ENCODE peak calls at places on chromosomes 5 and 9, in ten cellular contexts. J is heart right ventricle, B is DND-41, Y is K562, X is epithelial cell of esophagus, K is pancreas, D is neural crest cell, P is GM10248, H is fibroblast of pulmonary artery, V is Panc1. U is an unnamed sample.

GRCh38 chr9:82882133-82882532 is 180.8 kb downstream of the RASEF start:
- DNase-seq in V (no peak), K (no peak), Y (no peak), X (peak; percentile 23), J (no peak), B (no peak), H (no peak), D (no peak), P (no peak), U (no peak)

GRCh38 chr9:116152941-116153764 is 438 bp upstream of the PAPPA start:
- DNase-seq in V (no peak), P (no peak), D (no peak), B (no peak), X (peak; percentile 41), Y (no peak), H (peak; percentile 94), K (no peak), J (no peak), U (no peak)

GRCh38 chr9:36762958-36763357 is 190.3 kb downstream of the MELK start:
- DNase-seq in P (no peak), D (no peak), J (no peak), X (no peak), H (no peak), Y (no peak), V (no peak), B (no peak), K (no peak), U (no peak)

GRCh38 chr9:136520053-136520540 is 25.8 kb downstream of the NOTCH1 start:
- DNase-seq in X (no peak), Y (no peak), H (no peak), D (no peak), J (no peak), P (no peak), V (no peak), B (no peak), K (no peak), U (no peak)

GRCh38 chr5:72630721-72631120 is 123.5 kb upstream of the ZNF366 start:
- DNase-seq in V (no peak), D (no peak), X (no peak), B (no peak), P (no peak), K (no peak), H (no peak), Y (no peak), J (no peak), U (no peak)

GRCh38 chr9:6072865-6073264 is 57.4 kb upstream of the RANBP6 start:
- DNase-seq in D (no peak), H (no peak), J (no peak), K (no peak), B (no peak), P (no peak), V (no peak), Y (no peak), X (no peak), U (no peak)

GRCh38 chr5:1542755-1543154 is 19.0 kb upstream of the LPCAT1 start:
- DNase-seq in X (peak; percentile 97), H (peak; percentile 97), V (peak; percentile 72), J (no peak), Y (no peak), K (peak; percentile 48), P (no peak), B (no peak), D (no peak), U (peak; percentile 38)

GRCh38 chr5:95946451-95946850 is 15.2 kb downstream of the ELL2 start:
- DNase-seq in J (no peak), X (no peak), H (no peak), Y (no peak), D (no peak), V (no peak), K (no peak), P (no peak), B (no peak), U (no peak)

GRCh38 chr5:67283275-67283987 is 86.8 kb upstream of the CD180 start:
- DNase-seq in P (no peak), K (no peak), B (no peak), H (no peak), Y (no peak), J (no peak), V (no peak), X (peak; percentile 55), D (no peak), U (no peak)

GRCh38 chr5:43279548-43280274 is 33.5 kb downstream of the HMGCS1 start:
- DNase-seq in J (no peak), X (no peak), B (no peak), H (no peak), K (no peak), V (no peak), D (no peak), Y (no peak), P (no peak), U (no peak)

GRCh38 chr5:79396265-79396664 is 117.7 kb downstream of the HOMER1 start:
- DNase-seq in P (no peak), D (no peak), H (peak; percentile 18), V (no peak), J (no peak), Y (no peak), K (no peak), X (peak; percentile 7), B (no peak), U (no peak)

GRCh38 chr5:79395296-79395695 is 118.6 kb downstream of the HOMER1 start:
- DNase-seq in X (no peak), K (no peak), H (no peak), V (no peak), J (no peak), B (no peak), D (no peak), Y (no peak), P (no peak), U (no peak)

GRCh38 chr5:79397080-79397479 is 116.9 kb downstream of the HOMER1 start:
- DNase-seq in V (no peak), B (no peak), H (no peak), X (no peak), Y (no peak), D (no peak), P (no peak), J (no peak), K (no peak), U (no peak)

GRCh38 chr5:79399046-79399445 is 114.9 kb downstream of the HOMER1 start:
- DNase-seq in B (no peak), K (no peak), H (no peak), V (no peak), J (no peak), Y (no peak), D (no peak), X (peak; percentile 52), P (no peak), U (no peak)

DNA sequence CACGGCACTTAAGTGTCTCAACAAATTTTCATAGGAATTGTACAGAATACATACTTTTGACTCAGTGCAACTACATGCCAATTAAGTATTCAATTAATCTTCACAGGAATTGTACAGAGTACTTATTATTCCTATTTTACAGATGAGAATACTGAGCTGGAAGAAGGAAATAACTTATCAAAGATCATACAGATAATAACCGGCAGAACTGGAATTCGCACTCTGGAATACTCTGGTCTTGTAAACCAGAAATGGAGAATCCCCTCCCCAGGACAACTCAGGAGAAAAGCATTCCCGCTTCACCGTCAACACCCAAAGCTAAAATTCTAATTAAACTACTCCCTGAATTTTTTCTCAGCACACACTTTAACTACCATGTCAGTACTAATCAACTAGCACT is 112.7 kb downstream of the HOMER1 start:
- DNase-seq in X (no peak), J (no peak), D (no peak), B (no peak), K (no peak), H (no peak), V (no peak), Y (no peak), P (no peak), U (no peak)
- TF ChIP-seq CTCF in X (no peak), J (no peak), D (no peak), B (no peak), K (no peak), H (no peak), V (no peak), Y (no peak), P (no peak), U (no peak)

GRCh38 chr9:110429453-110429852 is 91.8 kb upstream of the TXNDC8 start:
- DNase-seq in Y (no peak), X (no peak), H (no peak), P (no peak), J (no peak), D (no peak), V (no peak), K (no peak), B (no peak), U (no peak)
- TF ChIP-seq CTCF in Y (no peak), X (no peak), H (peak; percentile 23), P (no peak), J (no peak), D (no peak), V (no peak), K (no peak), B (no peak), U (peak; percentile 33)

DNA sequence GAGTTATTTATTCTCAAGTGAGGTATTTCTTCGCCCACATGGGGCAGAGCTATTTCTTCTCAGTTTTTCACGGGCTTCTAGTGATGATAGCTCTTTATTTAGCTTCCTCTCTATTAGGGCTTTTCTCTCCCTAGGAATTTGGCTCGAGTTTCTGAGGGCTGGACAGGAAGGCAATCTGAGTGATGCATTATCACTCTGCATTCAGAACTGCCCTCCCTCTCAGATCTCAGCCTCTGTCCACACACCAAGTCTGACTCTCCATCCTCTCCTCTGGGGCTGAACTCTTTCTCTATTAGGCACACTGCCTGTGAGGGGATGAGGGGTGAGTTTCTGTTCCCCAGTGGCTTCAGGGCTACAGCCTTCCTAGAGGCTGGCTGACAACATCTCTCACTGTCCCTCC is 14.9 kb upstream of the SCAMP1 start:
- DNase-seq in V (no peak), D (no peak), Y (no peak), J (peak; percentile 10), K (no peak), B (no peak), P (no peak), X (peak; percentile 18), H (peak; percentile 61), U (no peak)
- TF ChIP-seq CTCF in V (no peak), D (no peak), Y (no peak), J (no peak), K (no peak), B (no peak), P (no peak), X (no peak), H (no peak), U (no peak)

GRCh38 chr9:112084907-112085306 is 90.2 kb downstream of the SUSD1 start:
- DNase-seq in Y (no peak), J (no peak), K (no peak), P (no peak), B (no peak), V (no peak), H (no peak), X (no peak), D (no peak), U (no peak)

GRCh38 chr9:112081918-112082729 is 93.0 kb downstream of the SUSD1 start:
- DNase-seq in H (no peak), X (no peak), D (no peak), J (no peak), K (no peak), Y (no peak), B (no peak), V (no peak), P (no peak), U (no peak)

GRCh38 chr9:112087506-112087905 is 87.6 kb downstream of the SUSD1 start:
- DNase-seq in K (no peak), D (no peak), X (no peak), B (no peak), P (no peak), V (no peak), Y (no peak), H (no peak), J (no peak), U (no peak)

GRCh38 chr9:112084334-112084733 is 90.8 kb downstream of the SUSD1 start:
- DNase-seq in B (no peak), H (no peak), V (no peak), D (no peak), K (no peak), J (no peak), X (no peak), P (no peak), Y (no peak), U (no peak)

GRCh38 chr9:112086627-112087026 is 88.5 kb downstream of the SUSD1 start:
- DNase-seq in Y (no peak), K (no peak), D (no peak), V (no peak), J (no peak), X (peak; percentile 52), H (peak; percentile 64), P (no peak), B (no peak), U (no peak)
- TF ChIP-seq CTCF in Y (peak; percentile 40), K (peak; percentile 18), D (peak; percentile 74), V (peak; percentile 48), J (peak; percentile 27), X (peak; percentile 61), H (peak; percentile 62), P (peak; percentile 50), B (peak; percentile 68), U (peak; percentile 51)